ENCODE peak calls at places on chromosomes 13 and 19, in six cellular contexts. C, N, I, T, Y and J are unnamed samples.

GRCh38 chr19:44722131-44723121 is 23.5 kb downstream of the CEACAM16 start:
- DNase-seq in C (no peak), N (no peak), I (peak), T (no peak), Y (no peak), J (no peak)

GRCh38 chr13:43087960-43088580 is 64.7 kb downstream of the DNAJC15 start:
- DNase-seq in C (no peak), N (no peak), I (no peak), T (no peak), Y (no peak), J (no peak)

GRCh38 chr19:31529121-31529520 is 179.9 kb upstream of the TSHZ3 start:
- DNase-seq in C (no peak), N (no peak), I (no peak), T (no peak), Y (no peak), J (no peak)

GRCh38 chr19:35063940-35064818 is 22.7 kb downstream of the HPN start:
- DNase-seq in C (no peak), N (no peak), I (no peak), T (no peak), Y (no peak), J (no peak)

GRCh38 chr19:3698386-3698950 is 1.8 kb downstream of the PIP5K1C start:
- DNase-seq in C (no peak), N (no peak), I (no peak), T (no peak), Y (no peak), J (peak)

GRCh38 chr13:99360696-99361095 is 53.5 kb upstream of the GPR183 start:
- DNase-seq in C (no peak), N (no peak), I (no peak), T (no peak), Y (no peak), J (no peak)

GRCh38 chr19:29690842-29691241 is 24.2 kb downstream of the C19orf12 start:
- DNase-seq in C (peak), N (peak), I (no peak), T (no peak), Y (no peak), J (no peak)

GRCh38 chr13:46134961-46135522 is 30.2 kb upstream of the CPB2 start:
- DNase-seq in C (no peak), N (peak), I (no peak), T (no peak), Y (no peak), J (no peak)

GRCh38 chr19:53646144-53646543 is 14.3 kb downstream of the DPRX start:
- DNase-seq in C (no peak), N (no peak), I (no peak), T (no peak), Y (no peak), J (no peak)

GRCh38 chr19:30159636-30160035 is 212.5 kb upstream of the ZNF536 start:
- DNase-seq in C (no peak), N (no peak), I (no peak), T (no peak), Y (no peak), J (no peak)

GRCh38 chr13:97004096-97004876 is 10.0 kb upstream of the OXGR1 start:
- DNase-seq in C (no peak), N (peak), I (no peak), T (no peak), Y (no peak), J (no peak)

GRCh38 chr19:33114302-33114701 is 17.6 kb upstream of the WDR88 start:
- DNase-seq in C (no peak), N (no peak), I (no peak), T (no peak), Y (no peak), J (no peak)

GRCh38 chr13:112638919-112639318 is 50.9 kb upstream of the ATP11A start:
- DNase-seq in C (no peak), N (no peak), I (no peak), T (no peak), Y (no peak), J (no peak)

GRCh38 chr13:45950343-45950995 is 98.9 kb upstream of the SIAH3 start:
- DNase-seq in C (no peak), N (no peak), I (no peak), T (no peak), Y (no peak), J (no peak)

GRCh38 chr13:105735269-105735668 is 800.2 kb downstream of the EFNB2 start:
- DNase-seq in C (no peak), N (no peak), I (no peak), T (no peak), Y (no peak), J (no peak)

GRCh38 chr19:18412610-18413239 is 6.5 kb upstream of the SSBP4 start:
- DNase-seq in C (no peak), N (no peak), I (no peak), T (no peak), Y (no peak), J (no peak)

GRCh38 chr19:38210458-38210987 is 13.5 kb downstream of the DPF1 start:
- DNase-seq in C (no peak), N (no peak), I (no peak), T (no peak), Y (no peak), J (no peak)

GRCh38 chr19:27822336-27822735 is 1390.6 kb downstream of the UQCRFS1 start:
- DNase-seq in C (no peak), N (no peak), I (no peak), T (no peak), Y (no peak), J (no peak)

GRCh38 chr19:40862785-40863184 is 12.5 kb upstream of the CYP2A6 start:
- DNase-seq in C (no peak), N (no peak), I (no peak), T (no peak), Y (no peak), J (no peak)

GRCh38 chr13:101626925-101627555 is 174.6 kb downstream of the ITGBL1 start:
- DNase-seq in C (no peak), N (no peak), I (peak), T (peak), Y (no peak), J (no peak)

GRCh38 chr19:2484178-2484937 is 8.4 kb downstream of the GADD45B start:
- DNase-seq in C (no peak), N (no peak), I (no peak), T (no peak), Y (no peak), J (no peak)

GRCh38 chr13:53901593-53901992 is 873.0 kb downstream of the OLFM4 start:
- DNase-seq in C (no peak), N (no peak), I (no peak), T (no peak), Y (no peak), J (no peak)

GRCh38 chr13:44280461-44280860 is 93.2 kb upstream of the SERP2 start:
- DNase-seq in C (no peak), N (peak), I (no peak), T (no peak), Y (no peak), J (no peak)

GRCh38 chr19:34991542-34992333 is 8.4 kb upstream of the GRAMD1A start:
- DNase-seq in C (no peak), N (no peak), I (no peak), T (no peak), Y (no peak), J (no peak)

GRCh38 chr13:104318121-104318520 is 1251.9 kb upstream of the SLC10A2 start:
- DNase-seq in C (no peak), N (no peak), I (no peak), T (no peak), Y (no peak), J (no peak)

GRCh38 chr13:111177081-111177711 is 62.1 kb downstream of the ARHGEF7 start:
- DNase-seq in C (no peak), N (no peak), I (no peak), T (no peak), Y (no peak), J (no peak)

GRCh38 chr13:111415216-111415615 is 94.8 kb downstream of the TEX29 start:
- DNase-seq in C (no peak), N (no peak), I (no peak), T (no peak), Y (no peak), J (no peak)

GRCh38 chr13:19864018-19864338 is 529 bp upstream of the ZMYM5 start:
- DNase-seq in C (peak), N (no peak), I (no peak), T (peak), Y (no peak), J (peak)
- TF ChIP-seq POLR2A in C (peak), N (no peak), I (no peak), T (peak), Y (no peak), J (peak)

GRCh38 chr19:5059767-5060166 is 90.9 kb downstream of the KDM4B start:
- DNase-seq in C (no peak), N (no peak), I (no peak), T (no peak), Y (no peak), J (no peak)

GRCh38 chr19:5055457-5055776 is 86.5 kb downstream of the KDM4B start:
- DNase-seq in C (no peak), N (no peak), I (no peak), T (no peak), Y (no peak), J (no peak)

GRCh38 chr19:5059191-5059579 is 90.3 kb downstream of the KDM4B start:
- DNase-seq in C (no peak), N (no peak), I (no peak), T (no peak), Y (no peak), J (no peak)

GRCh38 chr19:5058456-5059190 is 89.7 kb downstream of the KDM4B start:
- DNase-seq in C (no peak), N (no peak), I (no peak), T (no peak), Y (no peak), J (no peak)

GRCh38 chr19:5057860-5058259 is 88.9 kb downstream of the KDM4B start:
- DNase-seq in C (peak), N (no peak), I (no peak), T (peak), Y (no peak), J (no peak)
- TF ChIP-seq TAF1 in C (no peak), N (no peak), I (no peak), T (no peak), Y (no peak), J (no peak)

DNA sequence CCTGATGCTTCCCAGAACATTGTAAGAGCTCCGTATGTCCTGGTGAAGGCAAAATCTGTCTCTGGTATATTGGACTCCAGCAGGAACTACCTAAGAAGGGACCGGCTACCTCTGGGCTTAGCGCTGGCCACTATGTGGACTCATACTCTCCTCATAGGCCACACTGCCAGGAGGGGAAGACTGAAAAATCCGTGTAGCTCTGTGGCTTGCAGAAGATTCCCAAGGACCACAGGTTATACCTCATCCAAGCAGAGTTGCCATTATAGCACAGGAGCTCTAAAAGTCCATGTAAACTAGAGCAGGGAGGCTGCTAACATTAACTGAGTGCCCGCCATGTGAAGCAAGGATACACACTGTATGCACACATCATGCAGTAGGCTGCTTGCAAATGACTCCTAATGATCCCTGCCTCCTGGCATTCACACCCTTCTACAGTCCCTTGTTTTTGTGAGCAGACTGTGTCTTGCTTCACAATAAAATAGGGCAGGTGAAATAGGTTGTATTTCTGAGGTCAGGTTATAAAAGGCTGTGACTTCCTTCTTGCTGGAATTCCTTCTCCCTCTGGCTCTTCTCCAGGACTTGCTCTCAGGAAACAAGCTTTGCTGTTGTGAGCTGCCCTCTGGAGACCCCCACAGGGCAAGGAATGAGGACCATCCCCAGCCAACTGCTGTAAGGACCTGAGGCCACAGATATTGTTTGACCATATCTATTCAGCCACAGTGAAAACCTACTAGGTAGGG is 192.6 kb upstream of the UBL3 start:
- DNase-seq in C (no peak), N (no peak), I (no peak), T (no peak), Y (no peak), J (no peak)
- TF ChIP-seq POLR2AphosphoS5 in C (no peak), N (no peak), I (no peak), T (no peak), Y (no peak), J (no peak)

DNA sequence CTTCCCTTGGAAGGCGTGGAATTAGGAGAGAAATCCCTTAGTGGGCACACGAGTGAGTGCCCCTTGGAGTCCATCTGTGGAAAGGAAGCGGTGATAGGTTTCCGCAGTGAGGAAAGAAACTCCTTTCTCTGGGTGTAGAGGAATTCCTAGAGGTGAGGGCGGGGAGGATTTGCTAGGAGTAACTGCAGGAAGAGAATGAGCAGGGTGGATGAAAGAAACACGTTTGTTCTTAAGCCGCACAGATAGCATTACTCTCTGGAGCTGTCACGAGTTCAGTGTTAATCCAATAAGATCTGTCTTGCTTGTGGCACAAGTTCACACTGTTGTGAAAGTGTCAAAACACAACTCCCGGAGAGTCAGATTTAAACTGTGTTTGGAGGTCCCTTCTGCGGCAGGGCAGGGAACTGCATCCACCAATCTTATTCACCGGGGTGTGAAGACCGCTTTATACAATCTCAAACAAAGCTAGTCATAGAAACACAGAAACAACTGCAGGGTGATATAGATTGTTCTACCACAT is 1.2 kb downstream of the KL start:
- DNase-seq in C (peak), N (peak), I (peak), T (peak), Y (no peak), J (peak)
- TF ChIP-seq POLR2A in C (no peak), N (no peak), I (no peak), T (no peak), Y (no peak), J (no peak)

GRCh38 chr19:46943150-46943946 is 76.3 kb upstream of the NPAS1 start:
- DNase-seq in C (no peak), N (peak), I (no peak), T (no peak), Y (no peak), J (no peak)
- TF ChIP-seq TAF1 in C (no peak), N (no peak), I (no peak), T (no peak), Y (no peak), J (no peak)

GRCh38 chr19:13078897-13079541 is 23.6 kb downstream of the LYL1 start:
- DNase-seq in C (no peak), N (no peak), I (no peak), T (no peak), Y (no peak), J (no peak)
- TF ChIP-seq POLR2AphosphoS5 in C (no peak), N (no peak), I (no peak), T (no peak), Y (no peak), J (no peak)

DNA sequence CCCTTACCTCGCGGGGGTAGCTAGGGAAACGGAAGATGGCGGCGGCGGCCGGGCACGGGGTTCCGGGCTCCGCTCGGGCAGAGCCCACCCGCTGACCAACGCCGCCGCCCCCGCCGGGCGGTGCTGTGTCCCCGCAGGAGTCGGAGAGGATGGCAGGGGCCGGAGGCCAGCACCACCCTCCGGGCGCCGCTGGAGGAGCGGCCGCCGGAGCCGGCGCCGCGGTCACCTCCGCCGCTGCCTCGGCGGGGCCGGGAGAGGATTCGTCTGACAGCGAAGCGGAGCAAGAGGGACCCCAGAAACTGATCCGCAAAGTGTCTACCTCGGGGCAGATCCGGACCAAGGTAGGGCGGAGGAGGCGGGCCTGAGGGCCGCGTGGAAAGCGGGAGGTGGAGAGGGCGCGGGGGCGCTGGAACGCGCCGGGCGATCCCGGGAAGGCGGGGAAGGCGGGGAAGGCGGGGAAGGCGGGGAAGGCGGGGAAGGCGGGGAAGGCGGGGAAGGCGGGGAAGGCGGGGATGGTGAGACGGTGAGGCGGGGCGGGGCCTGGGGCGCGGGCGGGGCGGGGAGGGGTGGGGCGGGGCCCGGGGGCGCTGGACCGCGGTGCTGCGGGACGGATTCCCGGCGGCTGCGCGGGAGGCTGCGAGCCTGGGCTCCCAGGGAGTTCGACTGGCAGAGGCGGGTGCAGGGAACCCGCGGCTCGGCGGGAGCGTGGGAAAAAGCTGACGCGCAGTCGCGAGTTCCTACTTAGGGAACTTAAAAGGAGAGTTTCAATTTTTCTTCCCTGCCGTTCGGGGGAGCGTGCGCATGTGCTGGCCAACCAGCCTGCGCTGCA is at the start of gene DGKH:
- DNase-seq in C (peak), N (no peak), I (no peak), T (peak), Y (no peak), J (peak)
- TF ChIP-seq POLR2A in C (peak), N (no peak), I (peak), T (peak), Y (no peak), J (peak)

GRCh38 chr19:48543121-48543710 is 8.8 kb upstream of the SULT2B1 start:
- DNase-seq in C (no peak), N (no peak), I (no peak), T (no peak), Y (no peak), J (no peak)
- TF ChIP-seq TAF1 in C (no peak), N (no peak), I (no peak), T (no peak), Y (no peak), J (no peak)

GRCh38 chr19:58265100-58265499 is 13.7 kb upstream of the ZNF8 start:
- DNase-seq in C (no peak), N (no peak), I (no peak), T (no peak), Y (no peak), J (no peak)
- TF ChIP-seq POLR2AphosphoS5 in C (no peak), N (no peak), I (no peak), T (no peak), Y (no peak), J (no peak)